ENCODE peak calls at places on chromosomes 3 and 15, in five cellular contexts. One of them, this sample, is unnamed.

GRCh38 chr15:70936326-70936725 is 43.7 kb downstream of the LRRC49 start:
- DNase-seq in left ventricle myocardium inferior: no peak
- DNase-seq in upper lobe of left lung: no peak
- DNase-seq in HepG2: no peak
- DNase-seq in transverse colon: no peak
- DNase-seq in this sample: no peak

GRCh38 chr15:78950906-78951840 is 6.3 kb upstream of the CTSH start:
- DNase-seq in upper lobe of left lung: no peak
- DNase-seq in left ventricle myocardium inferior: no peak
- DNase-seq in HepG2: peak; percentile 61
- DNase-seq in transverse colon: no peak
- DNase-seq in this sample: no peak

GRCh38 chr15:33089878-33090757 is 104.4 kb downstream of the FMN1 start:
- DNase-seq in HepG2: no peak
- DNase-seq in left ventricle myocardium inferior: no peak
- DNase-seq in upper lobe of left lung: no peak
- DNase-seq in transverse colon: peak; percentile 48
- DNase-seq in this sample: no peak

GRCh38 chr3:187955076-187955952 is 198.6 kb upstream of the LPP start:
- DNase-seq in left ventricle myocardium inferior: no peak
- DNase-seq in transverse colon: no peak
- DNase-seq in HepG2: peak; percentile 45
- DNase-seq in upper lobe of left lung: no peak
- DNase-seq in this sample: no peak

GRCh38 chr3:18434731-18435130 is 9.6 kb upstream of the SATB1 start:
- DNase-seq in left ventricle myocardium inferior: no peak
- DNase-seq in HepG2: no peak
- DNase-seq in transverse colon: no peak
- DNase-seq in upper lobe of left lung: no peak
- DNase-seq in this sample: no peak

GRCh38 chr15:54772663-54773062 is 424.1 kb downstream of the RSL24D1 start:
- DNase-seq in upper lobe of left lung: no peak
- DNase-seq in HepG2: no peak
- DNase-seq in left ventricle myocardium inferior: no peak
- DNase-seq in transverse colon: no peak
- DNase-seq in this sample: no peak

GRCh38 chr3:99751649-99752048 is 66.0 kb upstream of the CMSS1 start:
- DNase-seq in transverse colon: no peak
- DNase-seq in upper lobe of left lung: no peak
- DNase-seq in HepG2: no peak
- DNase-seq in left ventricle myocardium inferior: no peak
- DNase-seq in this sample: no peak

GRCh38 chr3:42070089-42070885 is 20.9 kb upstream of the TRAK1 start:
- DNase-seq in transverse colon: peak; percentile 51
- DNase-seq in left ventricle myocardium inferior: no peak
- DNase-seq in HepG2: no peak
- DNase-seq in upper lobe of left lung: no peak
- DNase-seq in this sample: no peak

GRCh38 chr15:97968380-97968779 is 7.9 kb downstream of the ARRDC4 start:
- DNase-seq in left ventricle myocardium inferior: no peak
- DNase-seq in upper lobe of left lung: no peak
- DNase-seq in HepG2: no peak
- DNase-seq in transverse colon: no peak
- DNase-seq in this sample: no peak

GRCh38 chr15:89666147-89666857 is 11.0 kb upstream of the KIF7 start:
- DNase-seq in transverse colon: no peak
- DNase-seq in left ventricle myocardium inferior: no peak
- DNase-seq in upper lobe of left lung: peak; percentile 42
- DNase-seq in HepG2: no peak
- DNase-seq in this sample: no peak

GRCh38 chr3:140736863-140737460 is 59.1 kb downstream of the TRIM42 start:
- DNase-seq in left ventricle myocardium inferior: peak; percentile 61
- DNase-seq in transverse colon: peak; percentile 18
- DNase-seq in HepG2: peak; percentile 59
- DNase-seq in upper lobe of left lung: no peak
- DNase-seq in this sample: peak; percentile 56

GRCh38 chr3:126018995-126019394 is 50.0 kb downstream of the ROPN1B start:
- DNase-seq in transverse colon: no peak
- DNase-seq in HepG2: no peak
- DNase-seq in upper lobe of left lung: no peak
- DNase-seq in left ventricle myocardium inferior: no peak
- DNase-seq in this sample: no peak

GRCh38 chr3:192850501-192850981 is 67.1 kb downstream of the MB21D2 start:
- DNase-seq in upper lobe of left lung: peak; percentile 23
- DNase-seq in HepG2: peak; percentile 47
- DNase-seq in transverse colon: peak; percentile 70
- DNase-seq in left ventricle myocardium inferior: no peak
- DNase-seq in this sample: no peak

GRCh38 chr15:74062671-74063070 is 19.7 kb downstream of the GOLGA6A start:
- DNase-seq in upper lobe of left lung: peak; percentile 37
- DNase-seq in left ventricle myocardium inferior: no peak
- DNase-seq in HepG2: no peak
- DNase-seq in transverse colon: no peak
- DNase-seq in this sample: peak; percentile 27

GRCh38 chr3:16728762-16729745 is 123.8 kb upstream of the DAZL start:
- DNase-seq in transverse colon: no peak
- DNase-seq in left ventricle myocardium inferior: no peak
- DNase-seq in upper lobe of left lung: no peak
- DNase-seq in HepG2: no peak
- DNase-seq in this sample: no peak

GRCh38 chr15:98963459-98963858 is 44.1 kb downstream of the PGPEP1L start:
- DNase-seq in left ventricle myocardium inferior: no peak
- DNase-seq in HepG2: no peak
- DNase-seq in upper lobe of left lung: no peak
- DNase-seq in transverse colon: no peak
- DNase-seq in this sample: no peak

GRCh38 chr3:133540896-133541674 is 32.4 kb upstream of the CDV3 start:
- DNase-seq in left ventricle myocardium inferior: no peak
- DNase-seq in HepG2: peak; percentile 73
- DNase-seq in upper lobe of left lung: no peak
- DNase-seq in transverse colon: peak; percentile 53
- DNase-seq in this sample: no peak

GRCh38 chr15:74773731-74774252 is 8.1 kb upstream of the CSK start:
- DNase-seq in transverse colon: peak; percentile 33
- DNase-seq in HepG2: peak; percentile 52
- DNase-seq in left ventricle myocardium inferior: no peak
- DNase-seq in upper lobe of left lung: no peak
- DNase-seq in this sample: no peak

GRCh38 chr15:31361764-31362120 is 35.1 kb downstream of the KLF13 start:
- DNase-seq in HepG2: no peak
- DNase-seq in upper lobe of left lung: no peak
- DNase-seq in transverse colon: no peak
- DNase-seq in left ventricle myocardium inferior: no peak
- DNase-seq in this sample: no peak
- H3K27ac ChIP-seq in HepG2: no peak overlapping the region
- H3K27ac ChIP-seq in upper lobe of left lung: peak overlapping the region; percentile 88
- H3K27ac ChIP-seq in transverse colon: peak overlapping the region; percentile 92
- H3K27ac ChIP-seq in left ventricle myocardium inferior: peak overlapping the region; percentile 100
- H3K27ac ChIP-seq in this sample: peak overlapping the region; percentile 84

GRCh38 chr3:71785594-71786472 is 885 bp upstream of the PROK2 start:
- DNase-seq in left ventricle myocardium inferior: no peak
- DNase-seq in HepG2: no peak
- DNase-seq in transverse colon: no peak
- DNase-seq in upper lobe of left lung: no peak
- DNase-seq in this sample: no peak

GRCh38 chr3:71786551-71786950 is 1.6 kb upstream of the PROK2 start:
- DNase-seq in transverse colon: no peak
- DNase-seq in upper lobe of left lung: no peak
- DNase-seq in HepG2: no peak
- DNase-seq in left ventricle myocardium inferior: no peak
- DNase-seq in this sample: no peak

GRCh38 chr3:71787851-71788405 is 3.0 kb upstream of the PROK2 start:
- DNase-seq in transverse colon: no peak
- DNase-seq in HepG2: no peak
- DNase-seq in upper lobe of left lung: no peak
- DNase-seq in left ventricle myocardium inferior: no peak
- DNase-seq in this sample: no peak

GRCh38 chr3:71784914-71785593 is at the start of gene PROK2:
- DNase-seq in left ventricle myocardium inferior: no peak
- DNase-seq in transverse colon: no peak
- DNase-seq in upper lobe of left lung: peak; percentile 87
- DNase-seq in HepG2: no peak
- DNase-seq in this sample: no peak

GRCh38 chr3:71784201-71784913 is 591 bp downstream of the PROK2 start:
- DNase-seq in upper lobe of left lung: no peak
- DNase-seq in left ventricle myocardium inferior: no peak
- DNase-seq in HepG2: no peak
- DNase-seq in transverse colon: no peak
- DNase-seq in this sample: no peak
- H3K4me3 ChIP-seq in upper lobe of left lung: peak overlapping the region; percentile 38
- H3K4me3 ChIP-seq in left ventricle myocardium inferior: peak overlapping the region; percentile 58
- H3K4me3 ChIP-seq in HepG2: peak overlapping the region; percentile 23
- H3K4me3 ChIP-seq in transverse colon: peak overlapping the region; percentile 50
- H3K4me3 ChIP-seq in this sample: peak overlapping the region; percentile 37

DNA sequence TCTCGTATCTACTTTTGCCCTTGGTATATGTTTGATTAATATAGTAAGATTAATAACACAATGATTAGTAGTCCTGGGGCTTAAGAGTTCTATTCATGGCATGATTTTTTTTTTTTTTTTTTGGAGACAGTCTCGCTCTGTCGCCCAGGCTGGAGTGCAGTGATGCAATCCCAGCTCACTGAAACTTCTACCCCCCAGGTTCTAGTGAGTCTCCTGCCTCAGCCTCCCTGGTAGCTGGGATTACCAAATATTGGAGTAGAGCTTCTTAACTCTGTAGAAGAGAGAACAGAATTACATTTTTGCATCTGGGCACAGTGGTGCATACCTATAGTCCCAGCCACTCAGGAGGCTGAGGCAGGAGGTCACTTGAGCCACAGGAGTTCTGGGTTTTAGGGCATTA is 58.9 kb downstream of the RAB7A start:
- DNase-seq in HepG2: no peak
- DNase-seq in transverse colon: no peak
- DNase-seq in upper lobe of left lung: no peak
- DNase-seq in left ventricle myocardium inferior: no peak
- DNase-seq in this sample: no peak
- H3K27ac ChIP-seq in HepG2: no peak overlapping the region
- H3K27ac ChIP-seq in transverse colon: no peak overlapping the region
- H3K27ac ChIP-seq in upper lobe of left lung: no peak overlapping the region
- H3K27ac ChIP-seq in left ventricle myocardium inferior: peak overlapping the region; percentile 78
- H3K27ac ChIP-seq in this sample: no peak overlapping the region

GRCh38 chr15:32030795-32031194 is 480 bp downstream of the CHRNA7 start:
- DNase-seq in transverse colon: no peak
- DNase-seq in HepG2: no peak
- DNase-seq in upper lobe of left lung: no peak
- DNase-seq in left ventricle myocardium inferior: no peak
- DNase-seq in this sample: no peak
- H3K4me3 ChIP-seq in transverse colon: peak overlapping the region; percentile 84
- H3K4me3 ChIP-seq in HepG2: peak overlapping the region; percentile 61
- H3K4me3 ChIP-seq in upper lobe of left lung: peak overlapping the region; percentile 46
- H3K4me3 ChIP-seq in left ventricle myocardium inferior: peak overlapping the region; percentile 73
- H3K4me3 ChIP-seq in this sample: peak overlapping the region; percentile 69

GRCh38 chr3:159896543-159896942 is 92.1 kb upstream of the IL12A start:
- DNase-seq in upper lobe of left lung: no peak
- DNase-seq in HepG2: no peak
- DNase-seq in left ventricle myocardium inferior: no peak
- DNase-seq in transverse colon: no peak
- DNase-seq in this sample: no peak

GRCh38 chr3:159895430-159895829 is 93.2 kb upstream of the IL12A start:
- DNase-seq in left ventricle myocardium inferior: no peak
- DNase-seq in upper lobe of left lung: no peak
- DNase-seq in transverse colon: no peak
- DNase-seq in HepG2: no peak
- DNase-seq in this sample: no peak

GRCh38 chr3:159898147-159898546 is 90.5 kb upstream of the IL12A start:
- DNase-seq in upper lobe of left lung: no peak
- DNase-seq in transverse colon: no peak
- DNase-seq in left ventricle myocardium inferior: peak; percentile 33
- DNase-seq in HepG2: no peak
- DNase-seq in this sample: no peak

GRCh38 chr3:159899198-159899597 is 89.4 kb upstream of the IL12A start:
- DNase-seq in HepG2: no peak
- DNase-seq in left ventricle myocardium inferior: no peak
- DNase-seq in transverse colon: no peak
- DNase-seq in upper lobe of left lung: no peak
- DNase-seq in this sample: no peak

GRCh38 chr3:159897331-159898075 is 91.1 kb upstream of the IL12A start:
- DNase-seq in upper lobe of left lung: no peak
- DNase-seq in transverse colon: no peak
- DNase-seq in HepG2: no peak
- DNase-seq in left ventricle myocardium inferior: no peak
- DNase-seq in this sample: no peak
- H3K27ac ChIP-seq in upper lobe of left lung: no peak overlapping the region
- H3K27ac ChIP-seq in transverse colon: peak overlapping the region; percentile 44
- H3K27ac ChIP-seq in HepG2: no peak overlapping the region
- H3K27ac ChIP-seq in left ventricle myocardium inferior: peak overlapping the region; percentile 68
- H3K27ac ChIP-seq in this sample: peak overlapping the region; percentile 91

GRCh38 chr3:146503459-146504202 is 34.3 kb upstream of the PLSCR2 start:
- DNase-seq in transverse colon: peak; percentile 50
- DNase-seq in left ventricle myocardium inferior: no peak
- DNase-seq in HepG2: peak; percentile 25
- DNase-seq in upper lobe of left lung: no peak
- DNase-seq in this sample: no peak
- H3K4me3 ChIP-seq in transverse colon: no peak overlapping the region
- H3K4me3 ChIP-seq in left ventricle myocardium inferior: no peak overlapping the region
- H3K4me3 ChIP-seq in HepG2: no peak overlapping the region
- H3K4me3 ChIP-seq in upper lobe of left lung: no peak overlapping the region
- H3K4me3 ChIP-seq in this sample: no peak overlapping the region